ENCODE peak calls at places on chromosome 6, in eight cellular contexts. A is HepG2, I is IMR-90, L is amniotic stem cell, O is ACHN, F is C1 segment of cervical spinal cord, H is HEK293T, C is neuronal stem cell. U is an unnamed sample.

GRCh38 chr6:167791036-167791779 is 35.5 kb upstream of the AFDN start:
- DNase-seq in L (no peak), F (no peak), A (peak; percentile 53), O (no peak), C (no peak), I (no peak), H (no peak), U (no peak)

GRCh38 chr6:127793396-127793795 is 107.5 kb downstream of the THEMIS start:
- DNase-seq in A (no peak), L (no peak), C (no peak), O (no peak), H (no peak), I (no peak), F (no peak), U (no peak)

GRCh38 chr6:70668499-70668812 is 773 bp downstream of the SMAP1 start:
- DNase-seq in C (no peak), A (no peak), H (peak; percentile 72), O (peak; percentile 72), L (no peak), F (no peak), I (no peak), U (peak; percentile 58)

GRCh38 chr6:36334832-36335459 is 1.7 kb downstream of the BNIP5 start:
- DNase-seq in C (no peak), A (peak; percentile 60), L (no peak), H (no peak), O (no peak), F (no peak), I (no peak), U (no peak)

GRCh38 chr6:112372213-112372806 is 25.2 kb downstream of the RFPL4B start:
- DNase-seq in A (no peak), O (peak; percentile 20), F (no peak), I (peak; percentile 46), C (no peak), H (peak; percentile 33), L (no peak), U (peak; percentile 33)

GRCh38 chr6:82143041-82143481 is 104.5 kb downstream of the IBTK start:
- DNase-seq in O (no peak), F (no peak), I (peak; percentile 23), A (no peak), C (no peak), L (peak; percentile 56), H (no peak), U (no peak)

GRCh38 chr6:167134448-167135328 is 11.8 kb downstream of the CCR6 start:
- DNase-seq in I (no peak), O (peak; percentile 36), H (no peak), L (no peak), A (no peak), C (no peak), F (no peak), U (no peak)

GRCh38 chr6:153662982-153663381 is 376.1 kb upstream of the OPRM1 start:
- DNase-seq in A (no peak), L (no peak), C (no peak), I (no peak), H (peak; percentile 11), F (no peak), O (peak; percentile 7), U (no peak)

GRCh38 chr6:21946298-21946783 is 350.5 kb downstream of the PRL start:
- DNase-seq in I (peak; percentile 98), F (no peak), H (no peak), A (no peak), C (no peak), L (peak; percentile 46), O (peak; percentile 96), U (no peak)

GRCh38 chr6:16288163-16288562 is 49.8 kb downstream of the GMPR start:
- DNase-seq in O (no peak), F (no peak), C (no peak), H (no peak), A (no peak), L (no peak), I (no peak), U (no peak)

GRCh38 chr6:130575971-130576370 is 210.2 kb downstream of the TMEM200A start:
- DNase-seq in C (no peak), O (no peak), H (no peak), A (peak; percentile 15), F (no peak), L (no peak), I (no peak), U (no peak)

GRCh38 chr6:107152633-107153032 is 37.3 kb upstream of the BEND3 start:
- DNase-seq in A (peak; percentile 87), C (no peak), I (no peak), F (no peak), H (no peak), L (no peak), O (peak; percentile 25), U (peak; percentile 57)

GRCh38 chr6:128979061-128979460 is 96.1 kb downstream of the LAMA2 start:
- DNase-seq in L (no peak), H (no peak), A (no peak), O (no peak), I (peak; percentile 49), C (no peak), F (no peak), U (no peak)

GRCh38 chr6:131761061-131761761 is 46.6 kb upstream of the ENPP1 start:
- DNase-seq in L (peak; percentile 17), H (no peak), F (no peak), C (no peak), O (no peak), I (peak; percentile 89), A (no peak), U (no peak)

GRCh38 chr6:119128252-119128912 is 49.9 kb upstream of the FAM184A start:
- DNase-seq in H (no peak), A (no peak), I (no peak), L (no peak), C (no peak), F (no peak), O (no peak), U (no peak)

GRCh38 chr6:156876302-156876701 is 99.1 kb downstream of the ARID1B start:
- DNase-seq in A (no peak), C (no peak), L (no peak), H (peak; percentile 50), F (no peak), O (peak; percentile 15), I (no peak), U (peak; percentile 51)

GRCh38 chr6:124795879-124796838 is 166.1 kb upstream of the RNF217 start:
- DNase-seq in H (peak; percentile 72), F (no peak), I (peak; percentile 1), C (peak; percentile 42), L (no peak), A (no peak), O (no peak), U (peak; percentile 12)

GRCh38 chr6:24489881-24490280 is 503 bp upstream of the GPLD1 start:
- DNase-seq in C (no peak), O (no peak), L (no peak), F (no peak), H (no peak), A (peak; percentile 46), I (peak; percentile 28), U (peak; percentile 49)

GRCh38 chr6:27286141-27286540 is 25.9 kb downstream of the POM121L2 start:
- DNase-seq in I (no peak), L (no peak), H (no peak), O (no peak), C (no peak), F (no peak), A (peak; percentile 9), U (no peak)

GRCh38 chr6:2658788-2659187 is 91.9 kb downstream of the MYLK4 start:
- DNase-seq in L (no peak), A (peak; percentile 68), I (no peak), H (no peak), C (no peak), F (no peak), O (no peak), U (no peak)

GRCh38 chr6:170125447-170126300 is 165.2 kb downstream of the DLL1 start:
- DNase-seq in I (no peak), O (no peak), L (no peak), A (no peak), H (no peak), C (no peak), F (no peak), U (no peak)

GRCh38 chr6:54805077-54805476 is 41.5 kb upstream of the FAM83B start:
- DNase-seq in I (peak; percentile 51), H (no peak), F (no peak), L (no peak), C (no peak), O (no peak), A (no peak), U (no peak)

GRCh38 chr6:135266675-135267074 is 85.6 kb downstream of the MYB start:
- DNase-seq in I (no peak), F (no peak), L (no peak), H (no peak), A (no peak), O (no peak), C (no peak), U (no peak)

GRCh38 chr6:165184192-165184979 is 125.0 kb downstream of the C6orf118 start:
- DNase-seq in A (no peak), I (no peak), L (no peak), F (no peak), O (no peak), H (no peak), C (no peak), U (no peak)

GRCh38 chr6:43517503-43518357 is 841 bp downstream of the POLR1C start:
- DNase-seq in C (no peak), I (peak; percentile 16), A (no peak), H (no peak), F (no peak), L (no peak), O (no peak), U (no peak)

GRCh38 chr6:85810558-85810957 is 167.9 kb upstream of the SYNCRIP start:
- DNase-seq in A (no peak), H (no peak), C (no peak), O (no peak), I (no peak), L (no peak), F (no peak), U (no peak)

GRCh38 chr6:111620168-111620567 is 14.5 kb upstream of the TRAF3IP2 start:
- DNase-seq in A (no peak), F (no peak), H (no peak), C (no peak), I (no peak), O (no peak), L (no peak), U (no peak)

GRCh38 chr6:160791981-160792418 is 90.0 kb downstream of the PLG start:
- DNase-seq in O (no peak), C (no peak), F (no peak), A (no peak), L (no peak), H (no peak), I (no peak), U (no peak)

GRCh38 chr6:53233309-53233708 is 84.7 kb upstream of the GCM1 start:
- DNase-seq in L (no peak), I (peak; percentile 52), O (peak; percentile 93), A (no peak), C (no peak), H (no peak), F (no peak), U (no peak)

GRCh38 chr6:146885708-146886457 is 287.1 kb downstream of the ADGB start:
- DNase-seq in C (no peak), L (no peak), O (no peak), I (no peak), A (no peak), F (no peak), H (no peak), U (no peak)

GRCh38 chr6:44332585-44332984 is 9.9 kb upstream of the SPATS1 start:
- DNase-seq in O (no peak), I (peak; percentile 10), F (no peak), A (no peak), H (no peak), L (no peak), C (no peak), U (no peak)

GRCh38 chr6:14983599-14984296 is 262.1 kb upstream of the JARID2 start:
- DNase-seq in H (no peak), C (no peak), O (no peak), I (peak; percentile 36), F (no peak), A (no peak), L (no peak), U (no peak)

GRCh38 chr6:116876635-116877611 is at the start of gene RFX6:
- DNase-seq in L (no peak), A (no peak), H (peak; percentile 57), O (no peak), C (no peak), F (no peak), I (no peak), U (peak; percentile 52)

GRCh38 chr6:111781055-111781708 is 92.1 kb downstream of the FYN start:
- DNase-seq in F (no peak), C (no peak), A (no peak), L (no peak), O (no peak), H (no peak), I (peak; percentile 68), U (no peak)